ENCODE peak calls at places on chromosome 6, in six cellular contexts. H is mammary epithelial cell, P is neuronal stem cell, W is PC-9, K is IMR-90, J is neural progenitor cell. S is an unnamed sample.

GRCh38 chr6:38495922-38496635 is 143.7 kb downstream of the BTBD9 start:
- DNase-seq in H (no peak), P (no peak), W (no peak), K (no peak), J (no peak), S (no peak)

GRCh38 chr6:74091133-74091793 is 395.3 kb downstream of the CD109 start:
- DNase-seq in H (peak; percentile 20), P (peak; percentile 45), W (no peak), K (peak; percentile 58), J (peak; percentile 78), S (peak; percentile 67)

GRCh38 chr6:148494226-148494625 is 151.6 kb downstream of the SASH1 start:
- DNase-seq in H (no peak), P (no peak), W (no peak), K (no peak), J (no peak), S (no peak)

GRCh38 chr6:15400572-15401004 is 154.7 kb downstream of the JARID2 start:
- DNase-seq in H (no peak), P (no peak), W (no peak), K (peak; percentile 16), J (peak; percentile 61), S (peak; percentile 41)

GRCh38 chr6:31791324-31792089 is 4.0 kb downstream of the VARS1 start:
- DNase-seq in H (no peak), P (peak; percentile 55), W (no peak), K (peak; percentile 39), J (peak; percentile 82), S (peak; percentile 77)

GRCh38 chr6:31970604-31971271 is 1.2 kb downstream of the DXO start:
- DNase-seq in H (no peak), P (no peak), W (no peak), K (no peak), J (no peak), S (no peak)

GRCh38 chr6:87407531-87407895 is 259 bp upstream of the CFAP206 start:
- DNase-seq in H (no peak), P (no peak), W (no peak), K (peak; percentile 41), J (no peak), S (peak; percentile 64)

GRCh38 chr6:1347187-1347560 is 35.3 kb downstream of the FOXQ1 start:
- DNase-seq in H (no peak), P (no peak), W (no peak), K (no peak), J (no peak), S (no peak)

GRCh38 chr6:70717038-70717801 is 49.5 kb downstream of the SMAP1 start:
- DNase-seq in H (no peak), P (no peak), W (no peak), K (no peak), J (no peak), S (no peak)

GRCh38 chr6:122770835-122771601 is 8.5 kb upstream of the FABP7 start:
- DNase-seq in H (no peak), P (no peak), W (no peak), K (no peak), J (peak; percentile 34), S (peak; percentile 20)

GRCh38 chr6:39007575-39007974 is 41.0 kb upstream of the GLP1R start:
- DNase-seq in H (no peak), P (no peak), W (no peak), K (no peak), J (no peak), S (no peak)

GRCh38 chr6:148441454-148441911 is 98.8 kb downstream of the SASH1 start:
- DNase-seq in H (peak; percentile 80), P (no peak), W (no peak), K (peak; percentile 90), J (no peak), S (peak; percentile 33)

GRCh38 chr6:35727206-35727934 is 9.5 kb upstream of the ARMC12 start:
- DNase-seq in H (peak; percentile 76), P (no peak), W (no peak), K (peak; percentile 60), J (peak; percentile 81), S (peak; percentile 93)

GRCh38 chr6:6781172-6781876 is 192.8 kb downstream of the LY86 start:
- DNase-seq in H (peak; percentile 79), P (no peak), W (peak; percentile 56), K (peak; percentile 70), J (no peak), S (peak; percentile 62)

GRCh38 chr6:56624728-56625069 is 18.0 kb downstream of the DST start:
- DNase-seq in H (no peak), P (no peak), W (no peak), K (no peak), J (no peak), S (no peak)

GRCh38 chr6:73088138-73088813 is 137.0 kb downstream of the KHDC1L start:
- DNase-seq in H (no peak), P (no peak), W (no peak), K (no peak), J (no peak), S (no peak)

GRCh38 chr6:129849456-129849855 is 11.7 kb downstream of the TMEM244 start:
- DNase-seq in H (peak; percentile 89), P (no peak), W (no peak), K (peak; percentile 88), J (no peak), S (no peak)

GRCh38 chr6:22361576-22361975 is 64.7 kb upstream of the PRL start:
- DNase-seq in H (no peak), P (no peak), W (no peak), K (no peak), J (no peak), S (no peak)

GRCh38 chr6:108838101-108838717 is 10.0 kb upstream of the ARMC2 start:
- DNase-seq in H (no peak), P (peak; percentile 43), W (no peak), K (peak; percentile 6), J (peak; percentile 79), S (peak; percentile 64)

GRCh38 chr6:80433010-80433665 is 326.7 kb downstream of the BCKDHB start:
- DNase-seq in H (no peak), P (no peak), W (no peak), K (no peak), J (peak; percentile 84), S (no peak)

GRCh38 chr6:125984311-125984710 is 2.0 kb upstream of the TRMT11 start:
- DNase-seq in H (no peak), P (no peak), W (no peak), K (peak; percentile 83), J (no peak), S (peak; percentile 29)

GRCh38 chr6:87291879-87292278 is 30.5 kb upstream of the SMIM8 start:
- DNase-seq in H (no peak), P (no peak), W (no peak), K (no peak), J (no peak), S (no peak)

GRCh38 chr6:44431118-44431725 is 43.7 kb downstream of the CDC5L start:
- DNase-seq in H (peak; percentile 43), P (peak; percentile 30), W (peak; percentile 28), K (peak; percentile 73), J (peak; percentile 56), S (peak; percentile 66)

GRCh38 chr6:135170238-135170637 is 10.9 kb upstream of the MYB start:
- DNase-seq in H (no peak), P (no peak), W (no peak), K (no peak), J (no peak), S (no peak)

GRCh38 chr6:34276881-34277762 is 28.3 kb upstream of the SMIM29 start:
- DNase-seq in H (no peak), P (no peak), W (no peak), K (no peak), J (no peak), S (no peak)

GRCh38 chr6:45545416-45545815 is 167.7 kb upstream of the SUPT3H start:
- DNase-seq in H (no peak), P (no peak), W (no peak), K (no peak), J (no peak), S (no peak)

GRCh38 chr6:122289721-122290501 is 109.5 kb upstream of the HSF2 start:
- DNase-seq in H (no peak), P (no peak), W (no peak), K (peak; percentile 7), J (peak; percentile 58), S (peak; percentile 32)

GRCh38 chr6:75930954-75931689 is 141.3 kb downstream of the IMPG1 start:
- DNase-seq in H (no peak), P (no peak), W (no peak), K (peak; percentile 52), J (no peak), S (no peak)

GRCh38 chr6:20688710-20689500 is 154.6 kb downstream of the CDKAL1 start:
- DNase-seq in H (peak; percentile 81), P (no peak), W (no peak), K (peak; percentile 71), J (no peak), S (no peak)

GRCh38 chr6:154995241-154996162 is at the start of gene TIAM2:
- DNase-seq in H (no peak), P (peak; percentile 62), W (peak; percentile 31), K (no peak), J (peak; percentile 87), S (peak; percentile 68)

GRCh38 chr6:23307516-23307915 is 738.1 kb downstream of the HDGFL1 start:
- DNase-seq in H (no peak), P (no peak), W (no peak), K (no peak), J (no peak), S (no peak)

GRCh38 chr6:106359989-106360409 is 518 bp upstream of the CRYBG1 start:
- DNase-seq in H (no peak), P (no peak), W (no peak), K (no peak), J (no peak), S (no peak)
- H2AFZ ChIP-seq in H (peak overlapping the region; percentile 100), P (peak overlapping the region; percentile 85), W (peak overlapping the region; percentile 88), K (peak overlapping the region; percentile 91), J (peak overlapping the region; percentile 33), S (peak overlapping the region; percentile 29)

GRCh38 chr6:11177271-11177670 is 55.2 kb downstream of the NEDD9 start:
- DNase-seq in H (no peak), P (no peak), W (no peak), K (no peak), J (no peak), S (no peak)
- H3K4me1 ChIP-seq in H (peaks cover 20% of the 10 kb centered on the region), P (peaks cover 8% of the 10 kb centered on the region), W (no peaks in the 10 kb centered on the region), K (no peaks in the 10 kb centered on the region), J (peaks cover 20% of the 10 kb centered on the region), S (no peaks in the 10 kb centered on the region)

DNA sequence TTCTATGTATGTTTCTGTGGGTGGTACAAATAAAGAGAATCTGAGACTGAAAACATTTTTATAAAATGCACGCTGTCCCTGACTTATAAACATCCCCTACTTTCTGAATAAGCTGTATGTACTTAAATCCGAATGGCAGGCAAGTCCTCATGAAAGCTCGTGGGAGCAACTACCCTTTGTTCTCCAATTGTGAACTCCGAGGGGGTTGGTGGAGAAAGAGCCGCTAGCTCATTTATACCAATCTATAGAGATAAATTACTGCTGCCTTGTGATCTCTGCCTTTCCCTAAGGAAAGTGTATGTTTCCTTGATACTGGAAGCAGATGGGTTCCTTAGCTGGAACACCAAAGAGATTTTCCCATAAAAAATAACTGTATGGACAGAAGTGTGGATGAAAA is 84.5 kb downstream of the GJA10 start:
- DNase-seq in H (no peak), P (no peak), W (no peak), K (no peak), J (peak; percentile 58), S (no peak)
- H2AFZ ChIP-seq in H (no peak overlapping the region), P (peak overlapping the region; percentile 27), W (no peak overlapping the region), K (no peak overlapping the region), J (no peak overlapping the region), S (no peak overlapping the region)

GRCh38 chr6:143539723-143540122 is 28.2 kb upstream of the FUCA2 start:
- DNase-seq in H (no peak), P (no peak), W (no peak), K (no peak), J (peak; percentile 10), S (no peak)
- H3K4me1 ChIP-seq in H (peaks cover 14% of the 10 kb centered on the region), P (peaks cover 2% of the 10 kb centered on the region), W (peaks cover 4% of the 10 kb centered on the region), K (peaks cover 3% of the 10 kb centered on the region), J (no peaks in the 10 kb centered on the region), S (peaks cover 25% of the 10 kb centered on the region)

S was measured in hepatocyte.